ENCODE peak calls at places on chromosomes 5 and 9, in seven cellular contexts. U is activated naive CD4-positive, alpha-beta T cell; Q is spleen; E is OCI-M1; A is adipocyte; O is tibial nerve; B is pons. S is an unnamed sample.

GRCh38 chr9:16206560-16206959 is 653.7 kb downstream of the CCDC171 start:
- DNase-seq in U (no peak), Q (no peak), E (no peak), A (no peak), O (no peak), B (no peak), S (no peak)

GRCh38 chr5:159956074-159956473 is 39.8 kb downstream of the ADRA1B start:
- DNase-seq in U (no peak), Q (no peak), E (no peak), A (peak; percentile 59), O (no peak), B (no peak), S (no peak)

GRCh38 chr9:36764364-36765076 is 191.8 kb downstream of the MELK start:
- DNase-seq in U (no peak), Q (no peak), E (no peak), A (no peak), O (no peak), B (no peak), S (no peak)

GRCh38 chr9:122819326-122819725 is 9.1 kb downstream of the PDCL start:
- DNase-seq in U (no peak), Q (no peak), E (no peak), A (peak; percentile 60), O (no peak), B (peak; percentile 30), S (no peak)

GRCh38 chr5:27474054-27474323 is 435.6 kb upstream of the CDH9 start:
- DNase-seq in U (no peak), Q (no peak), E (peak; percentile 33), A (no peak), O (no peak), B (no peak), S (no peak)

GRCh38 chr9:109411818-109412352 is 86.2 kb downstream of the PTPN3 start:
- DNase-seq in U (no peak), Q (no peak), E (peak; percentile 68), A (peak; percentile 66), O (peak; percentile 10), B (peak; percentile 40), S (no peak)

GRCh38 chr5:35884125-35884788 is 27.6 kb downstream of the IL7R start:
- DNase-seq in U (no peak), Q (no peak), E (peak; percentile 47), A (peak; percentile 68), O (no peak), B (no peak), S (no peak)

GRCh38 chr5:143262393-143263174 is 140.9 kb downstream of the NR3C1 start:
- DNase-seq in U (no peak), Q (no peak), E (peak; percentile 57), A (peak; percentile 83), O (no peak), B (no peak), S (no peak)

GRCh38 chr9:117521293-117521692 is 106.4 kb upstream of the ASTN2 start:
- DNase-seq in U (no peak), Q (no peak), E (no peak), A (no peak), O (no peak), B (no peak), S (no peak)

GRCh38 chr9:14961372-14962068 is 51.3 kb upstream of the FREM1 start:
- DNase-seq in U (no peak), Q (no peak), E (peak; percentile 95), A (no peak), O (no peak), B (no peak), S (no peak)